ENCODE peak calls at places on chromosome 2, in nine cellular contexts. T is HepG2; E is HFFc6; S is hypothalamus; A is effector memory CD8-positive, alpha-beta T cell; K is IMR-90; H is iris pigment epithelial cell; O is NCI-H748 treated with DMSO at 0.1 percent for 48 hours; Q is stimulated activated CD4-positive, alpha-beta T cell treated with anti-CD3 and anti-CD28 coated beads, Interleukin-2, amount 100 ng/mL, for 48 hours. Y is an unnamed sample.
A peak's percentile ranks its signal among the peaks of the same experiment; 100 is the strongest.

GRCh38 chr2:137566387-137566786 is 397.9 kb upstream of the HNMT start:
- DNase-seq in T (no peak), E (no peak), S (no peak), A (no peak), K (no peak), H (no peak), O (no peak), Q (no peak), Y (no peak)

GRCh38 chr2:221997100-221997499 is 301.7 kb downstream of the PAX3 start:
- DNase-seq in T (peak; percentile 10), E (peak; percentile 81), S (no peak), A (no peak), K (peak; percentile 89), H (peak; percentile 93), O (no peak), Q (no peak), Y (peak; percentile 88)

GRCh38 chr2:107591541-107591940 is 235.2 kb upstream of the RGPD4 start:
- DNase-seq in T (no peak), E (peak; percentile 37), S (no peak), A (no peak), K (peak; percentile 48), H (peak; percentile 62), O (no peak), Q (no peak), Y (peak; percentile 30)

GRCh38 chr2:121605820-121606733 is 43.2 kb downstream of the CLASP1 start:
- DNase-seq in T (no peak), E (no peak), S (no peak), A (no peak), K (peak; percentile 10), H (no peak), O (no peak), Q (no peak), Y (no peak)

GRCh38 chr2:133657591-133657990 is 89.3 kb upstream of the NCKAP5 start:
- DNase-seq in T (no peak), E (no peak), S (no peak), A (no peak), K (peak; percentile 41), H (peak; percentile 93), O (no peak), Q (no peak), Y (peak; percentile 95)

GRCh38 chr2:163553601-163554000 is 182.2 kb downstream of the FIGN start:
- DNase-seq in T (no peak), E (no peak), S (no peak), A (no peak), K (no peak), H (no peak), O (peak; percentile 40), Q (no peak), Y (no peak)

GRCh38 chr2:19416784-19417684 is 58.6 kb upstream of the OSR1 start:
- DNase-seq in T (no peak), E (no peak), S (no peak), A (no peak), K (no peak), H (no peak), O (no peak), Q (no peak), Y (no peak)

GRCh38 chr2:132911726-132912724 is 242.0 kb upstream of the LYPD1 start:
- DNase-seq in T (no peak), E (no peak), S (no peak), A (no peak), K (peak; percentile 61), H (peak; percentile 14), O (no peak), Q (no peak), Y (peak; percentile 32)

GRCh38 chr2:74252862-74253261 is 54.4 kb downstream of the MTHFD2 start:
- DNase-seq in T (no peak), E (no peak), S (no peak), A (no peak), K (no peak), H (no peak), O (no peak), Q (no peak), Y (no peak)

GRCh38 chr2:105893011-105893995 is 148.6 kb downstream of the NCK2 start:
- DNase-seq in T (no peak), E (no peak), S (no peak), A (no peak), K (no peak), H (no peak), O (no peak), Q (no peak), Y (no peak)

GRCh38 chr2:9378433-9379371 is 44.6 kb downstream of the ITGB1BP1 start:
- DNase-seq in T (no peak), E (peak; percentile 63), S (no peak), A (no peak), K (peak; percentile 90), H (peak; percentile 82), O (no peak), Q (no peak), Y (peak; percentile 64)

GRCh38 chr2:97871096-97871780 is 124.5 kb downstream of the TMEM131 start:
- DNase-seq in T (peak; percentile 25), E (peak; percentile 77), S (no peak), A (no peak), K (peak; percentile 79), H (peak; percentile 67), O (no peak), Q (no peak), Y (peak; percentile 85)

GRCh38 chr2:73053316-73054114 is 18.0 kb downstream of the SFXN5 start:
- DNase-seq in T (no peak), E (no peak), S (no peak), A (no peak), K (peak; percentile 71), H (peak; percentile 38), O (no peak), Q (no peak), Y (peak; percentile 75)

GRCh38 chr2:47720036-47720435 is 62.9 kb upstream of the MSH6 start:
- DNase-seq in T (no peak), E (no peak), S (no peak), A (no peak), K (no peak), H (no peak), O (no peak), Q (no peak), Y (no peak)

GRCh38 chr2:98376996-98377395 is 30.7 kb downstream of the CNGA3 start:
- DNase-seq in T (no peak), E (no peak), S (no peak), A (no peak), K (no peak), H (no peak), O (no peak), Q (no peak), Y (peak; percentile 26)

GRCh38 chr2:36394804-36395203 is 39.2 kb downstream of the CRIM1 start:
- DNase-seq in T (no peak), E (no peak), S (no peak), A (no peak), K (no peak), H (no peak), O (no peak), Q (no peak), Y (no peak)

GRCh38 chr2:16261071-16261470 is 320.7 kb downstream of the MYCN start:
- DNase-seq in T (no peak), E (no peak), S (no peak), A (no peak), K (no peak), H (no peak), O (no peak), Q (no peak), Y (no peak)

GRCh38 chr2:26172866-26173595 is at the start of gene GAREM2:
- DNase-seq in T (no peak), E (no peak), S (no peak), A (no peak), K (no peak), H (no peak), O (no peak), Q (no peak), Y (peak; percentile 36)

GRCh38 chr2:18988557-18989232 is 369.7 kb downstream of the OSR1 start:
- DNase-seq in T (no peak), E (no peak), S (no peak), A (no peak), K (peak; percentile 17), H (no peak), O (no peak), Q (no peak), Y (peak; percentile 13)

GRCh38 chr2:96801464-96802280 is 14.4 kb upstream of the CNNM3 start:
- DNase-seq in T (no peak), E (no peak), S (no peak), A (no peak), K (no peak), H (no peak), O (no peak), Q (no peak), Y (no peak)